ENCODE peak calls at places on chromosomes 4 and X, in nine cellular contexts. One of them, this sample, is unnamed.

GRCh38 chr4:42464550-42465124 is 67.3 kb downstream of the SHISA3 start:
- DNase-seq in GM23338: no peak
- DNase-seq in upper lobe of left lung: no peak
- DNase-seq in endothelial cell of umbilical vein: no peak
- DNase-seq in transverse colon: no peak
- DNase-seq in spleen: no peak
- DNase-seq in K562: no peak
- DNase-seq in sigmoid colon: no peak
- DNase-seq in stomach: no peak
- DNase-seq in this sample: no peak

GRCh38 chrX:12447448-12448154 is 309.3 kb downstream of the FRMPD4 start:
- DNase-seq in upper lobe of left lung: no peak
- DNase-seq in endothelial cell of umbilical vein: peak; percentile 16
- DNase-seq in K562: no peak
- DNase-seq in transverse colon: no peak
- DNase-seq in GM23338: no peak
- DNase-seq in spleen: no peak
- DNase-seq in stomach: no peak
- DNase-seq in sigmoid colon: peak; percentile 65
- DNase-seq in this sample: no peak

GRCh38 chrX:25012793-25013592 is 2.8 kb downstream of the ARX start:
- DNase-seq in transverse colon: no peak
- DNase-seq in K562: peak; percentile 32
- DNase-seq in GM23338: no peak
- DNase-seq in sigmoid colon: no peak
- DNase-seq in upper lobe of left lung: no peak
- DNase-seq in spleen: no peak
- DNase-seq in stomach: no peak
- DNase-seq in endothelial cell of umbilical vein: no peak
- DNase-seq in this sample: no peak

GRCh38 chr4:118033148-118034060 is 882 bp upstream of the NDST3 start:
- DNase-seq in K562: no peak
- DNase-seq in GM23338: peak; percentile 86
- DNase-seq in transverse colon: peak; percentile 69
- DNase-seq in stomach: peak; percentile 66
- DNase-seq in upper lobe of left lung: peak; percentile 32
- DNase-seq in spleen: peak; percentile 83
- DNase-seq in endothelial cell of umbilical vein: peak; percentile 30
- DNase-seq in sigmoid colon: peak; percentile 69
- DNase-seq in this sample: no peak

GRCh38 chrX:19799319-19800182 is 87.8 kb downstream of the SH3KBP1 start:
- DNase-seq in upper lobe of left lung: no peak
- DNase-seq in endothelial cell of umbilical vein: peak; percentile 55
- DNase-seq in stomach: no peak
- DNase-seq in spleen: no peak
- DNase-seq in K562: no peak
- DNase-seq in transverse colon: no peak
- DNase-seq in sigmoid colon: no peak
- DNase-seq in GM23338: no peak
- DNase-seq in this sample: no peak

GRCh38 chr4:6378493-6379445 is 93.6 kb downstream of the PPP2R2C start:
- DNase-seq in endothelial cell of umbilical vein: no peak
- DNase-seq in transverse colon: no peak
- DNase-seq in GM23338: no peak
- DNase-seq in sigmoid colon: no peak
- DNase-seq in stomach: no peak
- DNase-seq in K562: no peak
- DNase-seq in spleen: peak; percentile 69
- DNase-seq in upper lobe of left lung: no peak
- DNase-seq in this sample: no peak

GRCh38 chr4:185774815-185775684 is 36.9 kb downstream of the SORBS2 start:
- DNase-seq in sigmoid colon: no peak
- DNase-seq in K562: no peak
- DNase-seq in GM23338: peak; percentile 28
- DNase-seq in upper lobe of left lung: peak; percentile 41
- DNase-seq in endothelial cell of umbilical vein: peak; percentile 92
- DNase-seq in spleen: no peak
- DNase-seq in transverse colon: no peak
- DNase-seq in stomach: peak; percentile 42
- DNase-seq in this sample: no peak

GRCh38 chr4:26105815-26106699 is 192.0 kb downstream of the SMIM20 start:
- DNase-seq in transverse colon: no peak
- DNase-seq in GM23338: no peak
- DNase-seq in spleen: no peak
- DNase-seq in stomach: no peak
- DNase-seq in upper lobe of left lung: no peak
- DNase-seq in endothelial cell of umbilical vein: no peak
- DNase-seq in K562: no peak
- DNase-seq in sigmoid colon: no peak
- DNase-seq in this sample: no peak

GRCh38 chrX:37348237-37349130 is 680 bp upstream of the PRRG1 start:
- DNase-seq in GM23338: no peak
- DNase-seq in stomach: no peak
- DNase-seq in sigmoid colon: no peak
- DNase-seq in transverse colon: no peak
- DNase-seq in endothelial cell of umbilical vein: no peak
- DNase-seq in spleen: peak; percentile 71
- DNase-seq in upper lobe of left lung: no peak
- DNase-seq in K562: no peak
- DNase-seq in this sample: no peak

GRCh38 chrX:85685843-85686242 is 306.4 kb upstream of the POF1B start:
- DNase-seq in spleen: peak; percentile 11
- DNase-seq in stomach: no peak
- DNase-seq in transverse colon: no peak
- DNase-seq in sigmoid colon: no peak
- DNase-seq in GM23338: no peak
- DNase-seq in K562: no peak
- DNase-seq in endothelial cell of umbilical vein: no peak
- DNase-seq in upper lobe of left lung: no peak
- DNase-seq in this sample: no peak

GRCh38 chr4:129355031-129355430 is 259.1 kb downstream of the C4orf33 start:
- DNase-seq in spleen: no peak
- DNase-seq in K562: no peak
- DNase-seq in endothelial cell of umbilical vein: no peak
- DNase-seq in sigmoid colon: no peak
- DNase-seq in upper lobe of left lung: no peak
- DNase-seq in stomach: no peak
- DNase-seq in GM23338: no peak
- DNase-seq in transverse colon: no peak
- DNase-seq in this sample: no peak

GRCh38 chrX:30955687-30956086 is 66.6 kb upstream of the TAB3 start:
- DNase-seq in transverse colon: no peak
- DNase-seq in GM23338: no peak
- DNase-seq in upper lobe of left lung: no peak
- DNase-seq in K562: no peak
- DNase-seq in endothelial cell of umbilical vein: no peak
- DNase-seq in spleen: no peak
- DNase-seq in sigmoid colon: no peak
- DNase-seq in stomach: no peak
- DNase-seq in this sample: no peak

GRCh38 chrX:148024425-148025148 is 43.5 kb downstream of the FMR1NB start:
- DNase-seq in K562: no peak
- DNase-seq in spleen: no peak
- DNase-seq in transverse colon: no peak
- DNase-seq in GM23338: no peak
- DNase-seq in sigmoid colon: no peak
- DNase-seq in stomach: no peak
- DNase-seq in endothelial cell of umbilical vein: no peak
- DNase-seq in upper lobe of left lung: no peak
- DNase-seq in this sample: peak; percentile 3

GRCh38 chrX:13761606-13762005 is 27.1 kb downstream of the OFD1 start:
- DNase-seq in GM23338: peak; percentile 54
- DNase-seq in K562: peak; percentile 8
- DNase-seq in spleen: no peak
- DNase-seq in stomach: no peak
- DNase-seq in upper lobe of left lung: no peak
- DNase-seq in sigmoid colon: no peak
- DNase-seq in endothelial cell of umbilical vein: no peak
- DNase-seq in transverse colon: no peak
- DNase-seq in this sample: no peak

GRCh38 chrX:133440081-133440796 is 24.9 kb upstream of the GPC4 start:
- DNase-seq in upper lobe of left lung: no peak
- DNase-seq in sigmoid colon: no peak
- DNase-seq in endothelial cell of umbilical vein: no peak
- DNase-seq in transverse colon: no peak
- DNase-seq in spleen: no peak
- DNase-seq in GM23338: peak; percentile 72
- DNase-seq in K562: no peak
- DNase-seq in stomach: no peak
- DNase-seq in this sample: no peak

GRCh38 chr4:154329268-154329858 is 162.2 kb downstream of the DCHS2 start:
- DNase-seq in upper lobe of left lung: no peak
- DNase-seq in sigmoid colon: no peak
- DNase-seq in endothelial cell of umbilical vein: no peak
- DNase-seq in stomach: no peak
- DNase-seq in GM23338: peak; percentile 60
- DNase-seq in transverse colon: no peak
- DNase-seq in K562: no peak
- DNase-seq in spleen: no peak
- DNase-seq in this sample: peak; percentile 3

GRCh38 chrX:47574609-47575325 is 7.5 kb upstream of the TIMP1 start:
- DNase-seq in GM23338: peak; percentile 23
- DNase-seq in K562: no peak
- DNase-seq in spleen: no peak
- DNase-seq in upper lobe of left lung: no peak
- DNase-seq in sigmoid colon: no peak
- DNase-seq in transverse colon: no peak
- DNase-seq in endothelial cell of umbilical vein: no peak
- DNase-seq in stomach: no peak
- DNase-seq in this sample: no peak

GRCh38 chr4:150782311-150782710 is 200.4 kb downstream of the MAB21L2 start:
- DNase-seq in K562: no peak
- DNase-seq in endothelial cell of umbilical vein: peak; percentile 65
- DNase-seq in stomach: no peak
- DNase-seq in sigmoid colon: no peak
- DNase-seq in upper lobe of left lung: no peak
- DNase-seq in GM23338: no peak
- DNase-seq in transverse colon: no peak
- DNase-seq in spleen: no peak
- DNase-seq in this sample: no peak

GRCh38 chr4:132934901-132935300 is 214.2 kb upstream of the PCDH10 start:
- DNase-seq in upper lobe of left lung: no peak
- DNase-seq in GM23338: peak; percentile 16
- DNase-seq in transverse colon: no peak
- DNase-seq in sigmoid colon: no peak
- DNase-seq in stomach: no peak
- DNase-seq in K562: no peak
- DNase-seq in endothelial cell of umbilical vein: no peak
- DNase-seq in spleen: no peak
- DNase-seq in this sample: no peak
- TF ChIP-seq POLR2AphosphoS5 in upper lobe of left lung: no peak
- TF ChIP-seq POLR2AphosphoS5 in GM23338: no peak
- TF ChIP-seq POLR2AphosphoS5 in transverse colon: no peak
- TF ChIP-seq POLR2AphosphoS5 in sigmoid colon: no peak
- TF ChIP-seq POLR2AphosphoS5 in stomach: no peak
- TF ChIP-seq POLR2AphosphoS5 in K562: no peak
- TF ChIP-seq POLR2AphosphoS5 in endothelial cell of umbilical vein: no peak
- TF ChIP-seq POLR2AphosphoS5 in spleen: no peak
- TF ChIP-seq POLR2AphosphoS5 in this sample: no peak

GRCh38 chrX:69151898-69152297 is 13.4 kb downstream of the PJA1 start:
- DNase-seq in K562: no peak
- DNase-seq in spleen: no peak
- DNase-seq in endothelial cell of umbilical vein: no peak
- DNase-seq in transverse colon: no peak
- DNase-seq in GM23338: no peak
- DNase-seq in stomach: no peak
- DNase-seq in sigmoid colon: no peak
- DNase-seq in upper lobe of left lung: no peak
- DNase-seq in this sample: no peak

GRCh38 chrX:69152398-69152797 is 12.9 kb downstream of the PJA1 start:
- DNase-seq in sigmoid colon: peak; percentile 70
- DNase-seq in transverse colon: peak; percentile 43
- DNase-seq in upper lobe of left lung: peak; percentile 44
- DNase-seq in stomach: no peak
- DNase-seq in spleen: peak; percentile 59
- DNase-seq in GM23338: no peak
- DNase-seq in K562: no peak
- DNase-seq in endothelial cell of umbilical vein: no peak
- DNase-seq in this sample: no peak

GRCh38 chrX:69146739-69147138 is 18.5 kb downstream of the PJA1 start:
- DNase-seq in endothelial cell of umbilical vein: no peak
- DNase-seq in stomach: no peak
- DNase-seq in GM23338: no peak
- DNase-seq in sigmoid colon: peak; percentile 15
- DNase-seq in K562: no peak
- DNase-seq in upper lobe of left lung: no peak
- DNase-seq in spleen: no peak
- DNase-seq in transverse colon: no peak
- DNase-seq in this sample: no peak

GRCh38 chrX:69150294-69150960 is 14.8 kb downstream of the PJA1 start:
- DNase-seq in transverse colon: no peak
- DNase-seq in upper lobe of left lung: no peak
- DNase-seq in GM23338: peak; percentile 28
- DNase-seq in endothelial cell of umbilical vein: no peak
- DNase-seq in K562: no peak
- DNase-seq in stomach: no peak
- DNase-seq in sigmoid colon: no peak
- DNase-seq in spleen: peak; percentile 61
- DNase-seq in this sample: no peak

GRCh38 chrX:69149466-69150293 is 15.6 kb downstream of the PJA1 start:
- DNase-seq in GM23338: peak; percentile 85
- DNase-seq in endothelial cell of umbilical vein: no peak
- DNase-seq in spleen: peak; percentile 50
- DNase-seq in upper lobe of left lung: no peak
- DNase-seq in K562: no peak
- DNase-seq in stomach: no peak
- DNase-seq in sigmoid colon: no peak
- DNase-seq in transverse colon: no peak
- DNase-seq in this sample: no peak
- H3K27ac ChIP-seq in GM23338: peak overlapping the region; percentile 94
- H3K27ac ChIP-seq in endothelial cell of umbilical vein: no peak overlapping the region
- H3K27ac ChIP-seq in spleen: no peak overlapping the region
- H3K27ac ChIP-seq in upper lobe of left lung: no peak overlapping the region
- H3K27ac ChIP-seq in K562: no peak overlapping the region
- H3K27ac ChIP-seq in stomach: no peak overlapping the region
- H3K27ac ChIP-seq in sigmoid colon: no peak overlapping the region
- H3K27ac ChIP-seq in transverse colon: no peak overlapping the region
- H3K27ac ChIP-seq in this sample: no peak overlapping the region

GRCh38 chr4:153205757-153206156 is 1.5 kb downstream of the TRIM2 start:
- DNase-seq in sigmoid colon: no peak
- DNase-seq in upper lobe of left lung: peak; percentile 74
- DNase-seq in spleen: no peak
- DNase-seq in K562: no peak
- DNase-seq in endothelial cell of umbilical vein: no peak
- DNase-seq in GM23338: peak; percentile 64
- DNase-seq in stomach: peak; percentile 56
- DNase-seq in transverse colon: peak; percentile 80
- DNase-seq in this sample: no peak
- TF ChIP-seq POLR2AphosphoS5 in sigmoid colon: no peak
- TF ChIP-seq POLR2AphosphoS5 in upper lobe of left lung: peak; percentile 48
- TF ChIP-seq POLR2AphosphoS5 in spleen: no peak
- TF ChIP-seq POLR2AphosphoS5 in K562: no peak
- TF ChIP-seq POLR2AphosphoS5 in endothelial cell of umbilical vein: no peak
- TF ChIP-seq POLR2AphosphoS5 in GM23338: no peak
- TF ChIP-seq POLR2AphosphoS5 in stomach: no peak
- TF ChIP-seq POLR2AphosphoS5 in transverse colon: peak; percentile 81
- TF ChIP-seq POLR2AphosphoS5 in this sample: no peak

GRCh38 chr4:41334182-41334581 is 77.5 kb downstream of the UCHL1 start:
- DNase-seq in GM23338: no peak
- DNase-seq in spleen: no peak
- DNase-seq in transverse colon: no peak
- DNase-seq in stomach: no peak
- DNase-seq in endothelial cell of umbilical vein: no peak
- DNase-seq in sigmoid colon: no peak
- DNase-seq in upper lobe of left lung: peak; percentile 54
- DNase-seq in K562: no peak
- DNase-seq in this sample: no peak

GRCh38 chr4:41339812-41340809 is 83.4 kb downstream of the UCHL1 start:
- DNase-seq in sigmoid colon: no peak
- DNase-seq in GM23338: peak; percentile 87
- DNase-seq in endothelial cell of umbilical vein: peak; percentile 85
- DNase-seq in transverse colon: no peak
- DNase-seq in stomach: no peak
- DNase-seq in spleen: no peak
- DNase-seq in upper lobe of left lung: no peak
- DNase-seq in K562: no peak
- DNase-seq in this sample: no peak
- H3K27ac ChIP-seq in sigmoid colon: no peak overlapping the region
- H3K27ac ChIP-seq in GM23338: peak overlapping the region; percentile 56
- H3K27ac ChIP-seq in endothelial cell of umbilical vein: no peak overlapping the region
- H3K27ac ChIP-seq in transverse colon: no peak overlapping the region
- H3K27ac ChIP-seq in stomach: no peak overlapping the region
- H3K27ac ChIP-seq in spleen: no peak overlapping the region
- H3K27ac ChIP-seq in upper lobe of left lung: no peak overlapping the region
- H3K27ac ChIP-seq in K562: no peak overlapping the region
- H3K27ac ChIP-seq in this sample: no peak overlapping the region

This sample was measured in HL-60.